ENCODE peak calls at places on chromosomes 1 and 21, in eight cellular contexts. G is GM12864, R is cardiac fibroblast, K is H1, C is pancreas, Y is dorsolateral prefrontal cortex, D is colonic mucosa, Z is amygdala. W is an unnamed sample.
A peak's percentile ranks its signal among the peaks of the same experiment; 100 is the strongest.

GRCh38 chr1:33126411-33127000 is 45.6 kb downstream of the AZIN2 start:
- DNase-seq in Z (no peak), G (no peak), R (no peak), K (no peak), D (no peak), Y (no peak), C (peak; percentile 25), W (no peak)

GRCh38 chr21:45019076-45019886 is 55.1 kb upstream of the ADARB1 start:
- DNase-seq in Y (peak; percentile 36), D (no peak), Z (no peak), G (no peak), R (no peak), K (no peak), C (no peak), W (peak; percentile 80)

GRCh38 chr1:117341123-117341522 is 26.1 kb upstream of the MAN1A2 start:
- DNase-seq in R (no peak), D (no peak), C (no peak), Y (no peak), Z (no peak), G (no peak), K (no peak), W (no peak)

GRCh38 chr1:229293528-229294204 is 22.8 kb downstream of the RAB4A start:
- DNase-seq in D (no peak), C (no peak), Y (no peak), G (no peak), K (no peak), Z (no peak), R (no peak), W (no peak)

GRCh38 chr1:153578490-153578889 is 12.8 kb upstream of the S100A2 start:
- DNase-seq in G (no peak), D (no peak), C (no peak), R (no peak), K (no peak), Y (no peak), Z (no peak), W (no peak)

GRCh38 chr1:3016641-3017439 is 4.4 kb upstream of the ACTRT2 start:
- DNase-seq in R (no peak), G (no peak), K (no peak), Y (no peak), Z (no peak), D (no peak), C (no peak), W (no peak)

GRCh38 chr1:24763671-24764070 is 18.4 kb downstream of the CLIC4 start:
- DNase-seq in D (no peak), K (no peak), Y (no peak), Z (no peak), G (no peak), R (no peak), C (no peak), W (no peak)

GRCh38 chr1:118074101-118074500 is 110.9 kb downstream of the SPAG17 start:
- DNase-seq in C (no peak), D (no peak), Z (no peak), K (no peak), Y (no peak), G (no peak), R (no peak), W (no peak)

GRCh38 chr1:28021064-28021463 is 61.3 kb downstream of the XKR8 start:
- DNase-seq in K (no peak), D (no peak), C (no peak), G (no peak), R (peak; percentile 43), Y (no peak), Z (no peak), W (no peak)

GRCh38 chr1:157104598-157105293 is 5.1 kb upstream of the ETV3L start:
- DNase-seq in C (no peak), K (no peak), R (peak; percentile 45), Z (no peak), G (no peak), D (no peak), Y (peak; percentile 13), W (no peak)

W was measured in iPS-NIHi11.